ENCODE peak calls at places on chromosomes 2 and 18, in eight cellular contexts. C is SK-N-SH, D is A549, B is H1, G is GM12878, U is HepG2, Y is K562, S is HCT116. R is an unnamed sample. For H3K4me1, the result is how much of the 10 kb centered on the place peaks cover.

GRCh38 chr2:148876589-148877402 is 1.8 kb downstream of the KIF5C start:
- DNase-seq in D (no peak), B (peak), S (no peak), G (no peak), U (peak), C (peak), Y (peak), R (no peak)

GRCh38 chr18:56233595-56233994 is 404.8 kb downstream of the TXNL1 start:
- DNase-seq in C (no peak), B (no peak), Y (no peak), S (no peak), U (no peak), D (no peak), G (no peak), R (peak)

GRCh38 chr2:233572468-233572867 is 5.9 kb upstream of the USP40 start:
- DNase-seq in D (no peak), Y (no peak), G (no peak), U (no peak), B (no peak), S (no peak), C (no peak), R (no peak)

GRCh38 chr2:55430536-55430935 is 10.9 kb upstream of the CCDC88A start:
- DNase-seq in B (no peak), D (no peak), S (no peak), G (no peak), C (no peak), U (no peak), Y (no peak), R (no peak)

GRCh38 chr18:31490838-31491237 is 7.1 kb upstream of the DSG2 start:
- DNase-seq in B (no peak), U (no peak), C (no peak), Y (no peak), D (no peak), G (no peak), S (no peak), R (no peak)

GRCh38 chr2:101736861-101737291 is 39.4 kb downstream of the MAP4K4 start:
- DNase-seq in B (no peak), Y (no peak), D (no peak), S (no peak), C (no peak), G (no peak), U (no peak), R (peak)

GRCh38 chr2:200003444-200003843 is 48.1 kb downstream of the MAIP1 start:
- DNase-seq in S (no peak), B (no peak), U (no peak), C (no peak), G (no peak), Y (no peak), D (no peak), R (peak)

GRCh38 chr2:205024822-205025518 is 479.7 kb downstream of the PARD3B start:
- DNase-seq in D (peak), G (no peak), U (peak), B (no peak), Y (peak), C (peak), S (peak), R (peak)

GRCh38 chr2:236728916-236729670 is 159.5 kb downstream of the ACKR3 start:
- DNase-seq in G (no peak), B (no peak), C (no peak), D (no peak), S (no peak), U (peak), Y (no peak), R (no peak)

GRCh38 chr18:5600376-5601071 is 56.7 kb upstream of the EPB41L3 start:
- DNase-seq in D (no peak), G (no peak), B (no peak), U (peak), S (no peak), C (no peak), Y (peak), R (peak)

GRCh38 chr2:199018826-199019225 is 438.9 kb downstream of the SATB2 start:
- DNase-seq in C (no peak), U (no peak), G (no peak), D (no peak), S (no peak), Y (no peak), B (no peak), R (no peak)

GRCh38 chr2:72037322-72037721 is 110.3 kb downstream of the CYP26B1 start:
- DNase-seq in C (no peak), U (no peak), Y (no peak), D (no peak), B (no peak), S (no peak), G (no peak), R (no peak)

GRCh38 chr2:72036173-72036545 is 111.5 kb downstream of the CYP26B1 start:
- DNase-seq in C (peak), Y (no peak), S (no peak), B (no peak), U (no peak), D (no peak), G (no peak), R (no peak)

GRCh38 chr2:72034353-72035095 is 113.1 kb downstream of the CYP26B1 start:
- DNase-seq in B (no peak), C (peak), S (no peak), Y (no peak), G (no peak), D (no peak), U (no peak), R (no peak)

GRCh38 chr2:72036595-72036994 is 111.1 kb downstream of the CYP26B1 start:
- DNase-seq in U (no peak), C (no peak), B (no peak), S (no peak), Y (no peak), G (no peak), D (no peak), R (no peak)

GRCh38 chr2:72035518-72036172 is 112.0 kb downstream of the CYP26B1 start:
- DNase-seq in D (no peak), C (peak), S (no peak), G (no peak), B (no peak), Y (peak), U (no peak), R (peak)
- TF ChIP-seq RAD21 in D (no peak), C (no peak), S (no peak), G (no peak), B (no peak), Y (no peak), U (no peak), R (no peak)

GRCh38 chr2:160298960-160299359 is 98.9 kb upstream of the ITGB6 start:
- DNase-seq in Y (no peak), U (no peak), G (no peak), D (no peak), C (no peak), B (no peak), S (no peak), R (peak)

GRCh38 chr2:160299540-160299939 is 99.5 kb upstream of the ITGB6 start:
- DNase-seq in U (no peak), C (no peak), D (no peak), S (no peak), B (no peak), Y (no peak), G (no peak), R (peak)

GRCh38 chr2:160303076-160303475 is 103.0 kb upstream of the ITGB6 start:
- DNase-seq in G (no peak), U (no peak), D (no peak), S (no peak), B (no peak), C (no peak), Y (no peak), R (no peak)

GRCh38 chr2:160301420-160301819 is 101.3 kb upstream of the ITGB6 start:
- DNase-seq in U (no peak), Y (no peak), C (no peak), B (no peak), S (no peak), G (no peak), D (no peak), R (peak)

GRCh38 chr2:160300203-160300602 is 100.1 kb upstream of the ITGB6 start:
- DNase-seq in D (no peak), U (no peak), S (no peak), C (no peak), G (no peak), B (no peak), Y (no peak), R (no peak)
- H3K4me1 ChIP-seq in D (under half), U (under half), S (under half), C (under half), G (under half), B (under half), Y (under half), R (under half)

DNA sequence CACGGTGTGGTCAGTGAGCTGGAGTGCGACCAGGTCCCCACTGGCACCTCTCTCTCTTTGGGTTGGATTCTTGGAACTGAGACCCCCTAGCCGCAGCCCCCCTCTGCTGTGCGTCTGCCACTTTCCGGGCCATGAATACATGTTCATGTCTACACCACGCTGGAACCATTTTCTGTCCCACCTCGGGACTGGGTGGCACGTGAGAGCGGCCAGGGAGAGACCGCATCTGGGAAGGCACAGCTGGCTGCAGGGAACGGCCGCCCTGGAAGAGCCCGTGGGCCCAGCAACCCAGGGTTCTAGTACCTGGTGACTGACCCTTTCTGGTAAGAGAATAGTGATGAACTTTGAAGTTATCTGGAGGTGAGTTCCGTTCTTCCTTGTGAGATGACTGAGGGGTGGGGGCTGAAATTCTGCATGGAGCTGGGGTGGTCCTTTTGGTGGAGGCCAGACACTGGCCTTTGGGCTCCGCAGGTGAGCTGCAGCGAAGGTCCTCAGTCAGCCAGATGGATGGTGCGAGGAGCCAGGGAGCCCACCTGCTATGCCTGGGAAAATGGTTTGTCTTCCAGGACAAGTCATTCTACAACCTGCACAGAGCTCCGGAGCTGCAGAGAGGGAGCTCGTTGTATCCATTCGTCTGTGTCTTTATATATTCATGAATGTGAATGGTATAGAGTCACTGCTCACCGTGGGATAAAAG is 223.6 kb downstream of the NDUFA10 start:
- DNase-seq in D (no peak), S (no peak), C (no peak), Y (no peak), U (no peak), B (no peak), G (no peak), R (no peak)
- TF ChIP-seq RAD21 in D (no peak), S (no peak), C (no peak), Y (no peak), U (no peak), B (no peak), G (no peak), R (no peak)

DNA sequence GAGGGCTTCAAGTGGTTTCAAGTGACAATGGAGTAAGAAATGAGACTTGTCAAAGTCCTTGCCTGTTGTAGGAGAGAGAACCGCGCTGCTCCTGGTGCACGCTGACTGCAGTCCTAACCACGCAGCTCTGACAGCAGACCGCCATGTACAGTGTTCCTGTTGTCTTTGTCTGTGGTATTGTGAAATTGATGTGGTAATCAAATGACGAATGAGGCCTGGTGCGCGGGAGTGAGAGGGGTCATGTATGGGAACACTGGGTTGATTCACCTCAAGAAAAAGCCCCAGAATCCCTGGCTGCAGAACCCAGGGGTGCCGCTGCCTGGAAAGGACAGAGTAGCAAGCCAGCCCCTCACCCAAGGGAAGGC is 64.0 kb downstream of the INPP4A start:
- DNase-seq in B (no peak), C (no peak), Y (peak), U (no peak), S (no peak), D (no peak), G (no peak), R (peak)
- H3K4me1 ChIP-seq in B (under half), C (under half), Y (half or more), U (under half), S (under half), D (under half), G (under half), R (under half)

DNA sequence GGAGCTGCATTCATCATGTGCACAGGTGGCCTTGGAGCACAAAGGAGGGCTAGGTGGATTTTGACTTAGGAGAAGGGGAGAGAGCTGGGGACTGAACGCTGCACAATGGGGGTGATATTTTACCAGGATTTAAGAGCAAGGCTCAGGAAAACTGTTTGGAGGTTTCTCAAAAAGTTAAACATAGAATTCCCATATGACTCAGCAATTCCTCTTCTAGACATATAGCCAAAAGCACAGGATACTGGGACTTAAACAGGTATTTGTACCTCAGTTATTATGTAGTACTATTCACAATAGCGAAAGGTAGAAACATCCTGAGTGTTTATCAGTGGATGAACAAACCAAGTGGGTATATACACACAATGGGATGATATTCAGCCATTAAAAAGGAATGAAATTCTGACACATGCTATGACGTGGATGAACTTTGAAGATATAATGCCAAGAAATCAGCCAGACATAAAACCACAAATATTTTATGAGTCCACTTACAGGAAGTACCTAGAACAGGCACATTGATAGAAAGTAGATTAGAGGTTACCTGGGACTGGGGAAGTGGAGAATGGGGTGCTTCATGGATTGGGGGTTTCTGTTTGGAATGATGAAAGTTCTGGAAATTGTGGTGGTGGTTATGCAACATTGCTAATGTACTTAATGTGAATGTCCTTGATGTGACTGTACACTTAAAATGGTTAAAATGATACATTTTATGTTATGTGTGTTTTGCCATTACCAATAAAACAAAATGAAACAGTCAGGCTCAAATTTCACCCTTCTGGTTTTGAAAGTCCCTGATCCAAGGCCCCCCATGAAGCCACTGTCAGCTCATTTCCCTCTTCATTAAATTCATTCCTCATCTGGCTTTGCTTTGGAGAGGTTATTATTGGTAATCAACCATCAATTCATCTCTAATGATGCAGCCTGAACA is 217.0 kb downstream of the HAUS1 start:
- DNase-seq in D (no peak), S (no peak), C (no peak), U (no peak), G (no peak), B (no peak), Y (no peak), R (peak)
- TF ChIP-seq RAD21 in D (no peak), S (no peak), C (no peak), U (no peak), G (no peak), B (no peak), Y (no peak), R (no peak)

DNA sequence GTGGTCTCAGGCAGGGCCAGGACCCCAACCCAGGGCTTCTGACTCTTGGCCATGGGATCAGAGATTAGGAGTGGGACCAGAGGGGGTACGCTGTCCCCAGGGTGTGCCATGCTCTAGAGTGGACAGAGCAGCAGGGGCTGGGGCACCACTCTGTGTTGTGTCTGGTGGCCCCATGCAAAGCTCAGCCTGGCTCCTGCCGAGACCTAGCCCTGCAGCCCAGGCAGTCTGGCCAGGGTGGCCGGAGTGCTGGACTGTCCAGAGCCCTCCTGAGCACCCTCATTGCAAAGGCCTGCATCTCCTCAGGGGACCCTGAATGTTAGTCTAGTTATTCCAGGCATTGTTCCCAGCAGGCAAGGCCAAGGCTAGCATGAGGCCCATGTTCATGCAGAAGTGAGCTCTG is 162.3 kb downstream of the TNS1 start:
- DNase-seq in U (no peak), S (no peak), Y (no peak), G (no peak), C (no peak), D (no peak), B (no peak), R (no peak)
- H3K4me1 ChIP-seq in U (under half), S (under half), Y (under half), G (under half), C (under half), D (under half), B (under half), R (under half)

GRCh38 chr2:128534688-128535392 is 216.2 kb upstream of the HS6ST1 start:
- DNase-seq in D (no peak), Y (no peak), U (no peak), C (no peak), S (no peak), B (no peak), G (no peak), R (no peak)

GRCh38 chr2:128535928-128536327 is 217.3 kb upstream of the HS6ST1 start:
- DNase-seq in B (no peak), S (peak), Y (no peak), G (no peak), U (peak), D (no peak), C (no peak), R (peak)

GRCh38 chr2:128538401-128538800 is 219.7 kb upstream of the HS6ST1 start:
- DNase-seq in D (no peak), G (no peak), S (no peak), B (no peak), C (no peak), Y (no peak), U (no peak), R (peak)

GRCh38 chr2:128537646-128538045 is 219.0 kb upstream of the HS6ST1 start:
- DNase-seq in U (no peak), D (no peak), C (no peak), B (no peak), S (no peak), Y (no peak), G (no peak), R (no peak)

DNA sequence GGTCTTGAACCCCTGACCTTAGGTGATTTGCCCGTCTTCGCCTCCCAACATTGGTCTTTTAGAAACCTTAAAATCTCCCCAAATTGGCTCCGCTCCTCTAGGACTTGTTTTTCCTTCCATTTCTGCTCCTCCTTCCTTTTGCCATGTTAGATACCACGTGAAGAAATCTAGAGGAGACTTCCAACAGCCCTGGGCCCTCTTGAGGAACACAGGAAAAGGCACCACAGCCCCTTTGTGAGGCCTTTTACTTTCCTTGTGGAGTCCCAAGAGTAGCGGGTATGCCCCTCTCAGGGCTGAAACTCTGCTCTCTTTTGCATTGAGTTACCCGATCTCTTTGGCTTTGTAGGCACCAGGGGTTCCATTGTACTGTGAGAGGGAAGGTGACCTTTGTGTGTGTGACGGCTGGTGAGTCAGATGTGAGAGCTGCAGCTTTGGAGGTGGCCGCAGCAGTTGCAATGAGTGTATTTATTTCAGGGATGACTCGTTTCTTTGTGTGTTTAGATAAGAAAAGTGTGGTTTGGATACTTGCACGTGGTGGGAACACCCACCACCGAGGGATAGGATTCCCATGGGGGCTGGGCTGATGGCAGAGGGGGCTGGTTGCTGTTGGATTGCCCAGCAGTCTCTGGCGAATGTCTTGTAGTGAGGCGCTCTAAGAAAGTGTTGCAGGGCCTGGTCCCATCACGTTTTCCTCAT is 218.4 kb upstream of the HS6ST1 start:
- DNase-seq in S (peak), Y (peak), G (no peak), B (peak), C (no peak), U (peak), D (peak), R (peak)
- TF ChIP-seq RAD21 in S (no peak), Y (no peak), G (no peak), B (no peak), C (no peak), U (no peak), D (no peak), R (peak)

GRCh38 chr18:58345064-58345463 is 283.8 kb downstream of the ALPK2 start:
- DNase-seq in G (no peak), U (no peak), D (no peak), C (no peak), B (peak), S (no peak), Y (no peak), R (no peak)
- H3K4me1 ChIP-seq in G (under half), U (under half), D (under half), C (under half), B (under half), S (under half), Y (under half), R (under half)

DNA sequence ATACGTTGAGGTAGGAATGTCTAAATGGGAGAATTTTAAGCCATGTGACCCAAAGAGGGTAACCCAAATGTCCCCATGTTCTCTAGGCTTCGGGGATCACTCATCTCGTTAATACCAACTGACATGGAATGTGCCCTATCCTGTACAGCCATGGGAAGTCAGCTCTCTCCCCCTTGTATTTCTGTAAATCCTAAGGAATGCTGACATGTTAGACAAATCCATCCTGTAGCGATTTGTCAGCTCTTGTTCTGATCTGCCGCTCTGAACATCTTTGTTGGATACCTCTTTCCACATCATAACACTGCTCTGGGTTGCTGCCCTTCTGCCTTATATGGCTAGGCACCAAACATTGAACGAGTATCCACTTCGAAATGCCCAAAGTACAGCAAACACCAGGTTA is 350.6 kb downstream of the RND3 start:
- DNase-seq in G (no peak), B (no peak), Y (no peak), S (no peak), C (no peak), U (no peak), D (no peak), R (no peak)
- TF ChIP-seq RAD21 in G (no peak), B (no peak), Y (no peak), S (no peak), C (no peak), U (no peak), D (no peak), R (no peak)

DNA sequence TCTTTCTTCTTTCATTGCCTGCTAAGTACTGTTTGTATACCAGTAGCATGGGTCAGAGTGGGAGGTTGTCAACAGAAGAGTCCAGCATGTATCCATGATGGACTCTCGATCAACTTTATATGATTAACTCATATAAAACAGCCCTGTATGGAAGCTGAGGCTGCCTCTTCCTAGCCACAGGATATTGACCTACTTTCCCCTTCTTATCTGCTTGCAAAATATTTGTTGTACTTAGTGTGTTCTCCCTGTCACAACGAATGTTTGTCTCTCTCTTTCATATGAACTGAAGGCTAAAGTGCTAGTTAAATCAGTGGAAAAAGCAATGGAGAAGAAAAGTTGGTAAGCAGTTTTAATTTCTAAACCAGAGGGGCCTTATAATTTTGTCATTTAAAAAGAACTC is 17.8 kb downstream of the MYO1B start:
- DNase-seq in B (no peak), D (no peak), C (peak), Y (no peak), S (no peak), U (peak), G (no peak), R (no peak)
- H3K4me1 ChIP-seq in B (under half), D (half or more), C (under half), Y (under half), S (under half), U (half or more), G (under half), R (under half)